ENCODE peak calls at places on chromosomes 16 and 17, in five cellular contexts. O is GM12878, K is HepG2, R is H1, V is K562. Q is an unnamed sample.
A peak's percentile ranks its signal among the peaks of the same experiment; 100 is the strongest.

GRCh38 chr17:59330314-59330942 is 1.0 kb upstream of the YPEL2 start:
- DNase-seq in O (no peak), K (peak; percentile 88), R (no peak), V (peak; percentile 16), Q (peak; percentile 40)

GRCh38 chr17:1313270-1314005 is 34.0 kb downstream of the TRARG1 start:
- DNase-seq in O (no peak), K (no peak), R (no peak), V (no peak), Q (no peak)

GRCh38 chr16:66521951-66522771 is 27.8 kb downstream of the TK2 start:
- DNase-seq in O (peak; percentile 86), K (no peak), R (no peak), V (peak; percentile 77), Q (no peak)

GRCh38 chr17:46193246-46193625 is at the start of gene KANSL1:
- DNase-seq in O (no peak), K (peak; percentile 87), R (peak; percentile 90), V (peak; percentile 97), Q (peak; percentile 98)

GRCh38 chr16:17302620-17303019 is 168.1 kb downstream of the XYLT1 start:
- DNase-seq in O (no peak), K (no peak), R (no peak), V (no peak), Q (no peak)

GRCh38 chr17:11882716-11883115 is 114.6 kb downstream of the ZNF18 start:
- DNase-seq in O (no peak), K (no peak), R (no peak), V (no peak), Q (no peak)

GRCh38 chr17:67245694-67246397 is 850 bp upstream of the HELZ start:
- DNase-seq in O (no peak), K (peak; percentile 81), R (no peak), V (peak; percentile 51), Q (peak; percentile 94)

GRCh38 chr16:23333034-23333579 is 31.0 kb downstream of the SCNN1B start:
- DNase-seq in O (no peak), K (no peak), R (no peak), V (no peak), Q (no peak)

GRCh38 chr16:85395207-85395912 is 217.8 kb upstream of the GSE1 start:
- DNase-seq in O (peak; percentile 24), K (peak; percentile 37), R (peak; percentile 49), V (peak; percentile 83), Q (no peak)

GRCh38 chr16:56662357-56663354 is 4.9 kb downstream of the MT1F start:
- DNase-seq in O (no peak), K (no peak), R (no peak), V (no peak), Q (peak; percentile 65)

GRCh38 chr17:50909765-50910661 is 43.9 kb upstream of the TOB1 start:
- DNase-seq in O (no peak), K (peak; percentile 63), R (no peak), V (no peak), Q (no peak)

GRCh38 chr16:47492428-47493357 is 31.6 kb downstream of the PHKB start:
- DNase-seq in O (peak; percentile 76), K (peak; percentile 92), R (no peak), V (peak; percentile 92), Q (peak; percentile 21)

GRCh38 chr16:55443855-55444254 is 35.1 kb upstream of the MMP2 start:
- DNase-seq in O (no peak), K (no peak), R (no peak), V (no peak), Q (no peak)

GRCh38 chr17:4658478-4659305 is 17.2 kb upstream of the ALOX15 start:
- DNase-seq in O (no peak), K (no peak), R (no peak), V (peak; percentile 80), Q (no peak)

GRCh38 chr17:17663160-17664072 is 17.8 kb upstream of the RAI1 start:
- DNase-seq in O (peak; percentile 70), K (peak; percentile 82), R (peak; percentile 66), V (peak; percentile 85), Q (peak; percentile 90)

DNA sequence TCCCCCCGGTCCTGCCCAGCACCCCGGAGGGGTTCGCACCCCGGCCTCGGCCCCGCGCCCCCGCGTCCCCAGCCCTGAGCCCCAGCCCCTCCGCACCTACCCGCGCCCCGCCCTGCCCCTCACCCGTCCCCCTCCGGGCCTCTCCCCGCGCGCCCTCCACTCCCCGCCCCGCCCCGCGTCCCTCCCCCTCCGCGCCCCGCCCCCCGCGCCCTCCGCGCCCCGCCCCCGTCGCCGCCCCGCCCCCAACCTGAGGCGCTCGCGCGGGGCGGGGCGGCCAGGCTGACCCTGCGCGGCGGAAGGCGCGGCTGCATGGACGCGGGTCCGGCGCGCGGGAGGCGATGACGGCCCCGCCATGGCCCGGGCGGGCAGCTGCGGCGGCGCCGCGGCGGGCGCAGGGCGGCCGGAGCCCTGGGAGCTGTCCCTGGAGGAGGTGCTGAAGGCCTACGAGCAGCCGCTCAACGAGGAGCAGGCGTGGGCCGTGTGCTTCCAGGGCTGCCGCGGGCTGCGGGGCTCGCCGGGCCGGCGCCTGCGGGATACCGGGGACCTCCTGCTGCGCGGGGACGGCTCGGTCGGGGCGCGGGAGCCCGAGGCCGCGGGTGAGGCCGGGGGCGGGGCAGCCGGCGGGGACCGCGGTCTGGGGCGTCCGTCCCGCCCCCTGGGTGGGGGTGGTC is at the start of gene SPIRE2:
- DNase-seq in O (no peak), K (no peak), R (peak; percentile 88), V (peak; percentile 85), Q (peak; percentile 87)
- TF ChIP-seq CREB1 in O (no peak), K (no peak), R (no peak), V (peak; percentile 53), Q (no peak)

GRCh38 chr17:64236827-64237403 is 26.1 kb downstream of the TEX2 start:
- DNase-seq in O (no peak), K (peak; percentile 37), R (no peak), V (no peak), Q (peak; percentile 78)
- TF ChIP-seq CTCF in O (no peak), K (no peak), R (no peak), V (no peak), Q (peak; percentile 43)

GRCh38 chr16:1989209-1989825 is 453 bp upstream of the SYNGR3 start:
- DNase-seq in O (no peak), K (no peak), R (peak; percentile 69), V (no peak), Q (peak; percentile 62)
- TF ChIP-seq EZH2 in O (no peak), K (no peak), R (no peak), V (no peak), Q (no peak)

GRCh38 chr17:71849783-71850768 is 270.7 kb upstream of the SOX9 start:
- DNase-seq in O (no peak), K (no peak), R (no peak), V (no peak), Q (no peak)

GRCh38 chr17:71850792-71851191 is 270.0 kb upstream of the SOX9 start:
- DNase-seq in O (no peak), K (no peak), R (no peak), V (no peak), Q (no peak)

DNA sequence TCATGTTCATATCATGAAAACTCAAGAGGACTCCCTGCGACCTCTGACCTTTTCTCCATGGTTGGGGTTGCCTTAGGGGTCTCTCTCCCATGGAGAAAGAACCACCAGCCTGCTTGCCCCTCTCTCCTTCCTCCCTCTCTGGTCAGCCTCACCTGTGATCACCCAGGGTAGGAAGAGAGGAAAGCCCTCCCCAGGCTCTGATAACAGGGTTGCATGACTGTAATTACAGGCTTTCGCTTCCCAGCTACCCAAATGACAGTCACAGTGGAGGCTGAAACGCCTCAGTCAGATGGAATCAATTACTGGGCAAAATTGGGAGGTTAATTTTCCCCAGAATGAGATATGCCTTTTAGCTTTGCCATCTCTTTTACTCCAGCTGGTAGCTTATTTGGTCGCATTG is 265.8 kb upstream of the SOX9 start:
- DNase-seq in O (no peak), K (no peak), R (no peak), V (no peak), Q (no peak)
- TF ChIP-seq CREB1 in O (no peak), K (no peak), R (no peak), V (no peak), Q (no peak)

DNA sequence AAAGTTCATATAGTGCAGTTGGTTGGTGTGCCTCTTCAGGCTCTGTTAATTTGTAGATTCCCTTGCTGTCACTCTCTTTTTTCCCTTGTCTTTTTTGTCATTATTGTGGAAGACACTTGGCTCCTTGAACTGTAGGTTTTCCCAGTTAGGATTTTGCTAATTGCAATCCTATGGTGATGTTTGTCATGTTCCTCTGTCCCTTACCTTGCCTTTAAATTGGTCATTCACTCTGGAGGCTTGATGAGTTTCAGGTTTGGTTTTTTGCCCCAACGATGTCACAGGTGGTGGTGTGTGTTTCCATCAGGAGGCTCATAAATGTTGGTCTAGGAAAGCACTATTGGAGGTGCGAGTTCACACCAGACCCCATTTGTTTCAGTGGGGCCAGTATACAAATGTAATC is 383.7 kb downstream of the SNX29 start:
- DNase-seq in O (no peak), K (no peak), R (no peak), V (no peak), Q (no peak)
- TF ChIP-seq CTCF in O (no peak), K (no peak), R (no peak), V (no peak), Q (no peak)

DNA sequence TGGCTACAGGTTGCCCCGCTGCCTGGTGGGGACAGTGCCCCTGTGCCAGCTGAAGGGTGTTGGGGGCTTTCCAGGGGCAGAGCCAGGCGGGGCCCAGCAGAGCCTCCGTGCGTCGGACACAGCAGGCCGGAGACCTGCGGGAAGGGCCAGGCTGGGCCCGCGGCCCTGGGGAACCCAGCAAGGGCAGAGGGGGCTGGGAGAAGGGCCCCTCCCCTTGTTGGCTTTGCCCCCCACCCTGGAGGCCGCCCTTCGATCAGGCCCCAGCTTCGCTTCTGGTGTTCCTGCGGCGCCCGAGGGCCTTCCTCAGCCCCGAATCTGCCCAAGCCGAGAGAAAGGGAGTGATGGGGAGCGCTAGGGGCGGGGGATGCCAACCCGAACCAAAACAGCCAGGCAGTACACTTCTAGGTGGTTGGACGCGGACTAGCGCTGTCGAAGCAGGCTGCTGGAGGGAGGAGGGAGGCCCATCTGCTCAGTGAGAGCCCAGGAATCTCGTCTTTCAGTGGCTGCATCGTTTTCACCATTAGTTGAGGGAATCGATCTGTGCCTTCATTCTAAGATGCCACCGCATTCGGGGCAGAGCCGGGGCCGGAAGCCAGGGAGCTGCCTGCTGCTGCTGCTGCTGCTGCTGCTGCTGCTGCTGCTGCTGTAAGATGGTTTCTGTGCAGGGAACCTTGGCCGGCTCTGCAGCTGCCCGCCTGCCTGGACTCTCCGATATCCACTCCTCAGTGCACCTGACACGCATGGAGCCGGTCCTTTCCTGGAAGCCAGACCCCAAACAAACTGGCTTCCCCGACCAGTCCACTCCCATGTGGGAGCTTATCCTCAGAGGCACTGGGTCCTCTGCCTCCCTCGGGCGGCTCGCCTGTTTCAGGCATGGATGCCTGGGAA is 1.6 kb downstream of the JPH3 start:
- DNase-seq in O (no peak), K (no peak), R (no peak), V (no peak), Q (peak; percentile 70)
- TF ChIP-seq EZH2 in O (no peak), K (no peak), R (peak; percentile 32), V (no peak), Q (no peak)

GRCh38 chr16:2244301-2244700 is 7.1 kb downstream of the ECI1 start:
- DNase-seq in O (no peak), K (no peak), R (no peak), V (no peak), Q (peak; percentile 64)
- TF ChIP-seq CREB1 in O (no peak), K (no peak), R (no peak), V (no peak), Q (no peak)

Q was measured in GM23338.